ENCODE peak calls at places on chromosome 19, in five cellular contexts. Z, T, M, C and L are unnamed samples.

GRCh38 chr19:28475525-28475924 is 737.4 kb downstream of the UQCRFS1 start:
- DNase-seq in Z (no peak), T (no peak), M (no peak), C (no peak), L (no peak)

GRCh38 chr19:37056776-37057175 is 21.5 kb upstream of the ZNF420 start:
- DNase-seq in Z (no peak), T (no peak), M (no peak), C (no peak), L (no peak)

GRCh38 chr19:54481326-54481930 is 8.3 kb upstream of the CDC42EP5 start:
- DNase-seq in Z (peak), T (peak), M (no peak), C (peak), L (peak)

GRCh38 chr19:55384576-55385235 is 614 bp upstream of the TMEM238 start:
- DNase-seq in Z (no peak), T (no peak), M (peak), C (peak), L (no peak)

GRCh38 chr19:43784981-43785808 is 4.4 kb upstream of the KCNN4 start:
- DNase-seq in Z (peak), T (peak), M (peak), C (peak), L (peak)

GRCh38 chr19:19871932-19872331 is 6.2 kb downstream of the ZNF253 start:
- DNase-seq in Z (no peak), T (no peak), M (no peak), C (peak), L (no peak)

GRCh38 chr19:47699360-47699917 is 13.8 kb upstream of the EHD2 start:
- DNase-seq in Z (peak), T (peak), M (peak), C (peak), L (peak)

GRCh38 chr19:32691952-32692726 is 518 bp downstream of the NUDT19 start:
- DNase-seq in Z (peak), T (peak), M (peak), C (peak), L (peak)

GRCh38 chr19:32387701-32388392 is 17.7 kb upstream of the DPY19L3 start:
- DNase-seq in Z (peak), T (no peak), M (peak), C (no peak), L (no peak)

GRCh38 chr19:46180701-46181385 is 32.8 kb downstream of the IGFL2 start:
- DNase-seq in Z (peak), T (no peak), M (no peak), C (no peak), L (no peak)

GRCh38 chr19:47369923-47370625 is 21.0 kb downstream of the DHX34 start:
- DNase-seq in Z (peak), T (no peak), M (no peak), C (no peak), L (no peak)

GRCh38 chr19:48113190-48113917 is 2.7 kb upstream of the PLA2G4C start:
- DNase-seq in Z (no peak), T (no peak), M (no peak), C (no peak), L (no peak)

GRCh38 chr19:13366529-13367143 is 139.6 kb downstream of the CACNA1A start:
- DNase-seq in Z (peak), T (peak), M (no peak), C (no peak), L (no peak)

GRCh38 chr19:33196446-33197193 is 2.5 kb downstream of the LRP3 start:
- DNase-seq in Z (no peak), T (no peak), M (no peak), C (no peak), L (no peak)

GRCh38 chr19:29491995-29492577 is 33.7 kb upstream of the VSTM2B start:
- DNase-seq in Z (no peak), T (no peak), M (no peak), C (no peak), L (no peak)

GRCh38 chr19:42289556-42290041 is 12.3 kb upstream of the PRR19 start:
- DNase-seq in Z (no peak), T (no peak), M (no peak), C (no peak), L (no peak)

GRCh38 chr19:42290136-42290522 is 11.8 kb upstream of the PRR19 start:
- DNase-seq in Z (no peak), T (no peak), M (no peak), C (no peak), L (no peak)

GRCh38 chr19:42288411-42288810 is 13.5 kb upstream of the PRR19 start:
- DNase-seq in Z (no peak), T (no peak), M (no peak), C (no peak), L (no peak)

GRCh38 chr19:42287826-42288107 is 14.2 kb upstream of the PRR19 start:
- DNase-seq in Z (no peak), T (no peak), M (no peak), C (no peak), L (no peak)

GRCh38 chr19:42288881-42289555 is 12.9 kb upstream of the PRR19 start:
- DNase-seq in Z (no peak), T (no peak), M (no peak), C (no peak), L (no peak)
- TF ChIP-seq CTCF in Z (no peak), T (no peak), M (no peak), C (no peak), L (no peak)

GRCh38 chr19:35090795-35091214 is 24.8 kb upstream of the FXYD3 start:
- DNase-seq in Z (no peak), T (no peak), M (no peak), C (peak), L (no peak)
- TF ChIP-seq CTCF in Z (no peak), T (peak), M (no peak), C (no peak), L (no peak)

DNA sequence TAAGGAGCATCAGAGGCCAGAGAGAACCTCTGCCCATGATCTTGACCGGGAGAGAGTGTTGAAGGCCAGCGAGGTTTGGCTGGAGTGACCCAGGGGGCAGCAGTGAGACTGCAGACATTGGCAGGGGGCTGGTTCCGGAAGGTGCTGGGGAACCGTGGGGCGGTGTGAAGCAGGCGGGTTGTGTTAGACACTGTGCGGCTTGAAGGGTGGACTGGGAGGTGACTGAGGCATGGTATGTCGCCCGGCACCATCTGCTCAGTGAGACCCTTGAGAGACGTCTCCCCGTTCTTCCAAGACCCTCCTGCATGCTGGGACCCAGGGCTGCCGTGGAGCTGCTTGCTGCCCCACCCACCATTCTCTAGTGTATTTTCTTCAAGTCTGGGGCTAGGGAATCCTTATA is 24.6 kb downstream of the CARM1 start:
- DNase-seq in Z (no peak), T (no peak), M (no peak), C (no peak), L (no peak)
- TF ChIP-seq CTCF in Z (peak), T (no peak), M (no peak), C (no peak), L (no peak)

GRCh38 chr19:6674868-6675305 is 4.9 kb upstream of the TNFSF14 start:
- DNase-seq in Z (peak), T (peak), M (peak), C (peak), L (peak)
- TF ChIP-seq CTCF in Z (no peak), T (no peak), M (no peak), C (no peak), L (peak)

GRCh38 chr19:31103228-31103627 is 246.0 kb downstream of the TSHZ3 start:
- DNase-seq in Z (no peak), T (no peak), M (no peak), C (no peak), L (no peak)

GRCh38 chr19:31104451-31104850 is 244.8 kb downstream of the TSHZ3 start:
- DNase-seq in Z (no peak), T (no peak), M (no peak), C (no peak), L (no peak)

GRCh38 chr19:31102674-31103073 is 246.6 kb downstream of the TSHZ3 start:
- DNase-seq in Z (no peak), T (no peak), M (no peak), C (no peak), L (no peak)

GRCh38 chr19:31099470-31100190 is 249.6 kb downstream of the TSHZ3 start:
- DNase-seq in Z (peak), T (no peak), M (no peak), C (no peak), L (no peak)

GRCh38 chr19:31100945-31101344 is 248.3 kb downstream of the TSHZ3 start:
- DNase-seq in Z (no peak), T (no peak), M (no peak), C (no peak), L (no peak)
- TF ChIP-seq CTCF in Z (no peak), T (no peak), M (no peak), C (no peak), L (no peak)

GRCh38 chr19:10962863-10963262 is 2.0 kb downstream of the SMARCA4 start:
- DNase-seq in Z (no peak), T (no peak), M (no peak), C (no peak), L (no peak)

GRCh38 chr19:10965398-10965797 is 4.6 kb downstream of the SMARCA4 start:
- DNase-seq in Z (no peak), T (no peak), M (no peak), C (no peak), L (no peak)

GRCh38 chr19:10963865-10964264 is 3.0 kb downstream of the SMARCA4 start:
- DNase-seq in Z (no peak), T (no peak), M (no peak), C (no peak), L (no peak)

GRCh38 chr19:10966809-10967208 is 6.0 kb downstream of the SMARCA4 start:
- DNase-seq in Z (no peak), T (no peak), M (no peak), C (no peak), L (no peak)

GRCh38 chr19:10964903-10965302 is 4.1 kb downstream of the SMARCA4 start:
- DNase-seq in Z (no peak), T (no peak), M (no peak), C (no peak), L (no peak)
- TF ChIP-seq CTCF in Z (no peak), T (peak), M (no peak), C (peak), L (no peak)

GRCh38 chr19:805161-805561 is 7.9 kb downstream of the PTBP1 start:
- DNase-seq in Z (no peak), T (no peak), M (no peak), C (no peak), L (peak)
- TF ChIP-seq CTCF in Z (no peak), T (no peak), M (no peak), C (no peak), L (no peak)

GRCh38 chr19:15156391-15156790 is 44.4 kb downstream of the NOTCH3 start:
- DNase-seq in Z (no peak), T (no peak), M (no peak), C (no peak), L (no peak)

GRCh38 chr19:15159251-15159650 is 41.5 kb downstream of the NOTCH3 start:
- DNase-seq in Z (no peak), T (no peak), M (no peak), C (no peak), L (peak)

GRCh38 chr19:15166700-15167099 is 34.1 kb downstream of the NOTCH3 start:
- DNase-seq in Z (no peak), T (no peak), M (no peak), C (no peak), L (no peak)

GRCh38 chr19:15161028-15161984 is 39.5 kb downstream of the NOTCH3 start:
- DNase-seq in Z (peak), T (peak), M (no peak), C (no peak), L (peak)
- TF ChIP-seq CTCF in Z (peak), T (peak), M (no peak), C (no peak), L (peak)

DNA sequence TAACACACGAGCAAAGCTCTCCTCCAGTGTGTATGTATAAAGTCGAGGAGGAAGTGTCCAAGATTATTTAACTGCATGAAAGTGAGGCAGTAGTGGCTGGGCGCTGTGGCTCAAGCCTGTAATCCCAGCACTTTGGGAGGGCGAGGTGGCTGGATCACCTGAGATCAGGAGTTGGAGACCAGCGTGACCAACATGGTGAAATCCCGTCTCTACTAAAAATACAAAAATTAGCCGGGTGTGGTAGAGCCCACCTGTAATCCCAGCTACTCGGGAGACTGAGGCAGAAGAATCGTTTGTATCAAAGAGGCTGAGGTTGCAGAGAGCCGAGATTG is 1.2 kb upstream of the ZNF20 start:
- DNase-seq in Z (no peak), T (no peak), M (no peak), C (no peak), L (no peak)
- TF ChIP-seq CTCF in Z (no peak), T (no peak), M (no peak), C (peak), L (no peak)